ENCODE peak calls at places on chromosomes 6 and 20, in four cellular contexts. Y, A, Z and F are unnamed samples.
A peak's percentile ranks its signal among the peaks of the same experiment; 100 is the strongest.

GRCh38 chr20:38350879-38351775 is 4.8 kb downstream of the LBP start:
- DNase-seq in Y (no peak), Z (peak; percentile 28), A (peak; percentile 71), F (no peak)

GRCh38 chr6:99241905-99242534 is 107.5 kb downstream of the FAXC start:
- DNase-seq in A (no peak), Y (peak; percentile 12), Z (peak; percentile 14), F (no peak)

GRCh38 chr6:136011475-136011874 is 160.0 kb downstream of the PDE7B start:
- DNase-seq in Y (no peak), A (no peak), Z (peak; percentile 71), F (no peak)

GRCh38 chr6:135097172-135097571 is 42.5 kb upstream of the HBS1L start:
- DNase-seq in A (no peak), Z (no peak), Y (no peak), F (no peak)

GRCh38 chr6:129981598-129981997 is 36.8 kb upstream of the L3MBTL3 start:
- DNase-seq in Z (peak; percentile 10), A (no peak), Y (peak; percentile 4), F (no peak)

GRCh38 chr20:9218412-9219001 is 149.6 kb downstream of the PLCB4 start:
- DNase-seq in Y (peak; percentile 23), A (no peak), Z (peak; percentile 62), F (no peak)

GRCh38 chr20:58547527-58548475 is 32.6 kb upstream of the APCDD1L start:
- DNase-seq in Y (no peak), Z (no peak), A (no peak), F (peak; percentile 47)

GRCh38 chr20:2693286-2693995 is 861 bp downstream of the EBF4 start:
- DNase-seq in Y (no peak), A (no peak), Z (no peak), F (no peak)

GRCh38 chr6:43489277-43490072 is 12.1 kb downstream of the TJAP1 start:
- DNase-seq in Z (no peak), Y (no peak), A (no peak), F (no peak)

GRCh38 chr6:14972379-14973067 is 273.3 kb upstream of the JARID2 start:
- DNase-seq in Z (no peak), Y (no peak), A (no peak), F (no peak)

GRCh38 chr6:42017021-42017643 is 33.2 kb upstream of the TAF8 start:
- DNase-seq in Y (peak; percentile 81), A (no peak), Z (peak; percentile 76), F (no peak)

GRCh38 chr20:19692685-19693119 is 65.4 kb upstream of the RIN2 start:
- DNase-seq in A (peak; percentile 76), Z (peak; percentile 52), Y (no peak), F (no peak)

GRCh38 chr6:130505808-130506207 is 140.0 kb downstream of the TMEM200A start:
- DNase-seq in Z (no peak), Y (no peak), A (no peak), F (no peak)

GRCh38 chr6:36099872-36100483 is 30.3 kb upstream of the MAPK13 start:
- DNase-seq in A (no peak), Y (no peak), Z (peak; percentile 44), F (no peak)

GRCh38 chr6:119326291-119327005 is 23.1 kb downstream of the MAN1A1 start:
- DNase-seq in Y (no peak), Z (no peak), A (no peak), F (no peak)

GRCh38 chr6:169341065-169341464 is 87.4 kb upstream of the THBS2 start:
- DNase-seq in Z (no peak), A (no peak), Y (no peak), F (peak; percentile 72)

GRCh38 chr20:46348231-46348803 is 40.0 kb upstream of the CDH22 start:
- DNase-seq in Z (peak; percentile 62), A (peak; percentile 33), Y (no peak), F (no peak)

GRCh38 chr6:166503167-166503744 is 83.2 kb downstream of the RAMACL start:
- DNase-seq in A (no peak), Y (no peak), Z (no peak), F (no peak)

GRCh38 chr6:157089258-157089657 is 234.1 kb downstream of the TMEM242 start:
- DNase-seq in Y (peak; percentile 38), A (no peak), Z (peak; percentile 77), F (no peak)

GRCh38 chr6:109854541-109855308 is 123.4 kb upstream of the GPR6 start:
- DNase-seq in Z (no peak), Y (no peak), A (no peak), F (no peak)

DNA sequence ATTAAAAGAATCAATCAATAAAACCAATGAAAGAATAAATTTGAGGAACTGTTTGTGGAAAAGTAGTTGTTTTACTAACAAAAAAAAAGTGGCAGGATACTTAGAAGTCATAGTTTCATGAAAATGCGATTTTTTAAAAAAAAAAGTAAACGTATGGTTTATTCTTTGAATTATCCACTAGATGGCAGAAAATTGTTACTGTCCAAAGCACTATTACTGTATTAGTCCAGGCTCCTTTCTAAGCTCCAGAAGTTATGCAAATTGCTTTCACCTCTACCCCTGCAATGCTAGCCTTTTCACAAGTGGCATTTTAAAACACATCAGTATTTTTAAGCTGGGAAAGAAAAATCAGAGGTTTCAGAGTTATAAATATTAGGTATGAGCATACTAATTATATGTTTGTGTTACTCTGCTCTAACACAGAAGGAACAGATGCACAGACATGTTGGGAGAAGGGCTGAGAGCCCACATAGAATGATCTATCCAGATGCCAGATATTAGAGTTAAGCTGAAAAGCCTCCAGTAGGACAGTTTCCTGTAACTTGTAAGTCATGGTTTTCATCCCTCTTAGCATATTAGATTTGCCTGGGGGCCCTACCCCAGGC is 63.9 kb downstream of the FHL5 start:
- DNase-seq in Y (peak; percentile 1), A (no peak), Z (peak; percentile 66), F (no peak)
- TF ChIP-seq CTCF in Y (peak; percentile 3), A (no peak), Z (peak; percentile 33), F (peak; percentile 14)

GRCh38 chr6:122580731-122581130 is 29.5 kb upstream of the PKIB start:
- DNase-seq in A (no peak), Z (no peak), Y (no peak), F (no peak)
- TF ChIP-seq CTCF in A (no peak), Z (no peak), Y (no peak), F (no peak)

GRCh38 chr6:141610741-141611140 is 522.0 kb upstream of the GJE1 start:
- DNase-seq in Z (peak; percentile 20), Y (peak; percentile 15), A (no peak), F (no peak)
- TF ChIP-seq CTCF in Z (peak; percentile 55), Y (peak; percentile 36), A (no peak), F (no peak)

GRCh38 chr6:100880901-100881706 is at the start of gene ASCC3:
- DNase-seq in Y (peak; percentile 94), Z (peak; percentile 93), A (peak; percentile 76), F (peak; percentile 97)
- TF ChIP-seq CTCF in Y (no peak), Z (no peak), A (no peak), F (no peak)

GRCh38 chr6:79574636-79575035 is 37.4 kb upstream of the LCA5 start:
- DNase-seq in Z (peak; percentile 34), A (no peak), Y (peak; percentile 23), F (no peak)

GRCh38 chr6:79570129-79570801 is 33.0 kb upstream of the LCA5 start:
- DNase-seq in Y (peak; percentile 20), Z (peak; percentile 33), A (no peak), F (no peak)

DNA sequence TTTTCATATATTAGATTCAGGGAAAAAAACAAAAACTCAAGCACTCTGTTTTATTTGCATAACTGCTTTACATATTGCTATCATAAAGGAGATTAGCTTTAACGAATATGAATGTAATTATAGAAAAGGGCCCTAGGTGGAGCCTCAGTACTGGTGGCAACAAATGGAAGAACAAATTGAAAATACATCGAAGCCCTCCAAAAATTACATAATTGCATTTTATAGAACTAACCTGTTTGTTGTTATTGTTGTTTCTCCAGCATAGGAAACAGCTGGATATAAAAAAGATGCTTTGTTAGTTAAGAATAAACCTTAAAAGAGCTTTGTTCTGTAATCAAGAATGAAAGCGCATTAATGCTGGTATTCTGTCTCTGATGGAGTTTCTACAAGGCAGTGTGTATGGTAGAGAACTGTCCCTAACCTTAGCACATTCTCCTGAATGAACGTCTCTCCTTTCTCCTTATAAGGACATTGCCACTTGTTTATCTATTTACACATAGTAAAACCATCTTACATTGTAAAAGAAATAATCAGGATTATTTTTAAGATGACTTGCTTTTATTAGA is 33.7 kb upstream of the LCA5 start:
- DNase-seq in Y (no peak), A (no peak), Z (peak; percentile 53), F (no peak)
- TF ChIP-seq CTCF in Y (peak; percentile 61), A (peak; percentile 57), Z (peak; percentile 58), F (peak; percentile 60)

GRCh38 chr6:160014869-160015182 is 45.9 kb downstream of the IGF2R start:
- DNase-seq in A (no peak), Y (no peak), Z (no peak), F (no peak)

GRCh38 chr6:160015778-160016684 is 47.1 kb downstream of the IGF2R start:
- DNase-seq in A (no peak), Y (no peak), Z (no peak), F (no peak)

GRCh38 chr6:160010067-160010466 is 41.2 kb downstream of the IGF2R start:
- DNase-seq in Y (peak; percentile 95), Z (peak; percentile 79), A (peak; percentile 57), F (no peak)

GRCh38 chr6:160013987-160014868 is 45.3 kb downstream of the IGF2R start:
- DNase-seq in Z (no peak), Y (no peak), A (no peak), F (no peak)
- TF ChIP-seq CTCF in Z (no peak), Y (no peak), A (no peak), F (no peak)